ENCODE peak calls at places on chromosomes 4 and X, in nine cellular contexts. Z is AG08396; G is RCC 7860; C is stimulated activated CD4-positive, alpha-beta T cell treated with anti-CD3 and anti-CD28 coated beads, Interleukin-2, amount 100 ng/mL, for 48 hours; H is GDM1; Y is NCI-H2029; P is smooth muscle cell of the brain vasculature; D is NCI-H1417; O is IMR-90. F is an unnamed sample.

GRCh38 chrX:153925739-153926593 is at the start of gene ARHGAP4:
- DNase-seq in Z (no peak), G (no peak), C (peak), H (peak), Y (no peak), P (no peak), D (peak), O (no peak), F (peak)

GRCh38 chr4:151671541-151672059 is 89.2 kb downstream of the GATB start:
- DNase-seq in Z (no peak), G (no peak), C (no peak), H (no peak), Y (no peak), P (no peak), D (no peak), O (no peak), F (no peak)

GRCh38 chrX:9873952-9874351 is 87.7 kb downstream of the SHROOM2 start:
- DNase-seq in Z (peak), G (peak), C (peak), H (no peak), Y (no peak), P (no peak), D (peak), O (peak), F (peak)

GRCh38 chr4:142035556-142035955 is 399.2 kb downstream of the IL15 start:
- DNase-seq in Z (no peak), G (no peak), C (no peak), H (no peak), Y (no peak), P (no peak), D (peak), O (peak), F (no peak)

GRCh38 chr4:2083826-2084160 is 24.7 kb downstream of the NAT8L start:
- DNase-seq in Z (no peak), G (no peak), C (no peak), H (no peak), Y (no peak), P (no peak), D (no peak), O (no peak), F (no peak)

GRCh38 chr4:31089815-31090214 is 369.6 kb downstream of the PCDH7 start:
- DNase-seq in Z (peak), G (peak), C (no peak), H (no peak), Y (peak), P (no peak), D (peak), O (peak), F (no peak)

GRCh38 chr4:57102050-57102564 is 8.1 kb downstream of the IGFBP7 start:
- DNase-seq in Z (no peak), G (peak), C (no peak), H (no peak), Y (no peak), P (peak), D (no peak), O (peak), F (no peak)

GRCh38 chrX:104961926-104962325 is 258.6 kb downstream of the TEX13A start:
- DNase-seq in Z (no peak), G (no peak), C (no peak), H (no peak), Y (no peak), P (no peak), D (no peak), O (no peak), F (no peak)

GRCh38 chr4:168318266-168318895 is at the start of gene DDX60:
- DNase-seq in Z (peak), G (peak), C (peak), H (peak), Y (peak), P (peak), D (peak), O (peak), F (peak)

GRCh38 chrX:55486736-55487135 is 2.9 kb downstream of the USP51 start:
- DNase-seq in Z (peak), G (no peak), C (no peak), H (no peak), Y (no peak), P (no peak), D (no peak), O (no peak), F (no peak)

GRCh38 chrX:46903458-46904242 is 8.6 kb upstream of the JADE3 start:
- DNase-seq in Z (peak), G (peak), C (no peak), H (peak), Y (peak), P (no peak), D (peak), O (peak), F (peak)

GRCh38 chr4:40564815-40565505 is 64.7 kb downstream of the RBM47 start:
- DNase-seq in Z (no peak), G (no peak), C (no peak), H (no peak), Y (peak), P (no peak), D (peak), O (no peak), F (no peak)

GRCh38 chr4:77044458-77045124 is 31.2 kb downstream of the CCNI start:
- DNase-seq in Z (no peak), G (peak), C (no peak), H (no peak), Y (peak), P (no peak), D (peak), O (peak), F (no peak)

GRCh38 chr4:176444741-176445140 is 125.0 kb downstream of the SPCS3 start:
- DNase-seq in Z (no peak), G (peak), C (no peak), H (no peak), Y (no peak), P (no peak), D (no peak), O (peak), F (no peak)

GRCh38 chr4:147731611-147732515 is at the start of gene ARHGAP10:
- DNase-seq in Z (peak), G (peak), C (peak), H (peak), Y (no peak), P (no peak), D (peak), O (peak), F (peak)

GRCh38 chr4:141302926-141303325 is 82.2 kb downstream of the ZNF330 start:
- DNase-seq in Z (no peak), G (no peak), C (no peak), H (no peak), Y (no peak), P (no peak), D (no peak), O (no peak), F (no peak)

GRCh38 chrX:645024-645376 is 14.4 kb downstream of the SHOX start:
- DNase-seq in Z (no peak), G (no peak), C (no peak), H (no peak), Y (no peak), P (no peak), D (no peak), O (no peak), F (no peak)

GRCh38 chrX:24426921-24427746 is 38.0 kb upstream of the PDK3 start:
- DNase-seq in Z (no peak), G (no peak), C (no peak), H (no peak), Y (no peak), P (no peak), D (no peak), O (no peak), F (no peak)

GRCh38 chrX:153488231-153488914 is 6.4 kb upstream of the BGN start:
- DNase-seq in Z (peak), G (no peak), C (no peak), H (no peak), Y (no peak), P (no peak), D (no peak), O (peak), F (no peak)

GRCh38 chr4:22962186-22962786 is 269.5 kb downstream of the GBA3 start:
- DNase-seq in Z (no peak), G (peak), C (no peak), H (no peak), Y (no peak), P (no peak), D (peak), O (peak), F (no peak)

GRCh38 chr4:177519481-177520270 is 77.4 kb upstream of the AGA start:
- DNase-seq in Z (no peak), G (no peak), C (no peak), H (no peak), Y (no peak), P (no peak), D (no peak), O (peak), F (no peak)

GRCh38 chr4:52659722-52660261 is 691 bp upstream of the USP46 start:
- DNase-seq in Z (peak), G (no peak), C (no peak), H (no peak), Y (no peak), P (no peak), D (peak), O (no peak), F (no peak)

GRCh38 chr4:15778191-15778741 is at the start of gene CD38:
- DNase-seq in Z (peak), G (no peak), C (no peak), H (peak), Y (no peak), P (no peak), D (no peak), O (no peak), F (no peak)

GRCh38 chr4:6121276-6121850 is 79.0 kb downstream of the JAKMIP1 start:
- DNase-seq in Z (no peak), G (no peak), C (no peak), H (no peak), Y (no peak), P (no peak), D (no peak), O (no peak), F (no peak)

GRCh38 chr4:36026348-36026747 is 218.0 kb downstream of the ARAP2 start:
- DNase-seq in Z (no peak), G (no peak), C (no peak), H (no peak), Y (no peak), P (no peak), D (peak), O (no peak), F (no peak)

GRCh38 chrX:114924846-114925245 is 92.6 kb downstream of the IL13RA2 start:
- DNase-seq in Z (peak), G (peak), C (no peak), H (no peak), Y (no peak), P (no peak), D (no peak), O (peak), F (no peak)

F was measured in T-helper 17 cell.